ENCODE peak calls at places on chromosomes 4 and X, in four cellular contexts. Y is WTC11, A is HepG2, B is SK-N-SH. X is an unnamed sample.

GRCh38 chrX:41167888-41168287 is 82.6 kb downstream of the USP9X start:
- DNase-seq in A (no peak), Y (no peak), B (no peak), X (no peak)

GRCh38 chr4:8922481-8922880 is 50.8 kb upstream of the HMX1 start:
- DNase-seq in Y (no peak), A (no peak), B (no peak), X (no peak)

GRCh38 chr4:184693056-184693455 is 40.8 kb downstream of the CENPU start:
- DNase-seq in B (no peak), Y (no peak), A (no peak), X (no peak)

GRCh38 chrX:143571521-143571920 is 54.2 kb upstream of the SPANXN3 start:
- DNase-seq in B (no peak), A (no peak), Y (no peak), X (no peak)

GRCh38 chr4:127781303-127782024 is 658 bp upstream of the HSPA4L start:
- DNase-seq in A (no peak), B (peak; percentile 82), Y (no peak), X (no peak)

GRCh38 chr4:128287159-128287870 is at the start of gene PGRMC2:
- DNase-seq in A (no peak), B (peak; percentile 61), Y (peak; percentile 57), X (peak; percentile 30)

GRCh38 chr4:101086801-101087586 is 260.3 kb downstream of the PPP3CA start:
- DNase-seq in B (no peak), A (peak; percentile 7), Y (peak; percentile 34), X (no peak)

GRCh38 chr4:74896595-74896994 is 36.3 kb upstream of the PARM1 start:
- DNase-seq in B (no peak), Y (no peak), A (no peak), X (no peak)

GRCh38 chrX:65985922-65986588 is 53.8 kb downstream of the VSIG4 start:
- DNase-seq in Y (peak; percentile 13), B (peak; percentile 15), A (peak; percentile 18), X (peak; percentile 59)

GRCh38 chrX:13598877-13599276 is 29.5 kb downstream of the EGFL6 start:
- DNase-seq in A (no peak), B (peak; percentile 15), Y (peak; percentile 11), X (peak; percentile 9)

GRCh38 chr4:75924309-75924708 is 16.5 kb downstream of the NAAA start:
- DNase-seq in Y (no peak), A (no peak), B (no peak), X (no peak)

GRCh38 chr4:73868206-73869129 is 725 bp upstream of the CXCL1 start:
- DNase-seq in B (no peak), Y (no peak), A (no peak), X (no peak)

GRCh38 chr4:165556383-165556782 is 177.6 kb downstream of the CPE start:
- DNase-seq in A (no peak), B (no peak), Y (no peak), X (no peak)

GRCh38 chr4:55008166-55009056 is 117.0 kb downstream of the KDR start:
- DNase-seq in A (no peak), B (peak; percentile 31), Y (peak; percentile 60), X (peak; percentile 68)

GRCh38 chrX:121013897-121014455 is 28.4 kb upstream of the CT47A1 start:
- DNase-seq in Y (no peak), A (peak; percentile 66), B (no peak), X (no peak)

GRCh38 chr4:99790796-99791617 is 25.6 kb upstream of the DAPP1 start:
- DNase-seq in A (no peak), B (no peak), Y (no peak), X (no peak)

GRCh38 chr4:73885570-73886230 is 16.5 kb downstream of the CXCL1 start:
- DNase-seq in A (no peak), Y (no peak), B (no peak), X (no peak)

GRCh38 chr4:13432453-13432852 is 51.7 kb downstream of the RAB28 start:
- DNase-seq in A (no peak), Y (no peak), B (no peak), X (no peak)

GRCh38 chrX:10198254-10198653 is 41.5 kb downstream of the CLCN4 start:
- DNase-seq in A (no peak), Y (no peak), B (no peak), X (no peak)

GRCh38 chr4:156545003-156545785 is 426.4 kb downstream of the PDGFC start:
- DNase-seq in B (no peak), Y (no peak), A (no peak), X (no peak)

GRCh38 chr4:188930822-188931221 is 791.6 kb downstream of the TRIML1 start:
- DNase-seq in A (no peak), B (no peak), Y (peak; percentile 52), X (no peak)

GRCh38 chr4:82785248-82786003 is 13.2 kb downstream of the SCD5 start:
- DNase-seq in Y (no peak), A (peak; percentile 14), B (no peak), X (no peak)

GRCh38 chr4:32700838-32701237 is 1980.7 kb downstream of the PCDH7 start:
- DNase-seq in A (peak; percentile 81), B (no peak), Y (no peak), X (no peak)

GRCh38 chrX:35380808-35381700 is 417.1 kb upstream of the MAGEB16 start:
- DNase-seq in A (peak; percentile 0), Y (no peak), B (peak; percentile 16), X (peak; percentile 2)

GRCh38 chr4:35925806-35926205 is 318.5 kb downstream of the ARAP2 start:
- DNase-seq in Y (no peak), A (no peak), B (no peak), X (no peak)

GRCh38 chr4:81351653-81352455 is 119.9 kb downstream of the RASGEF1B start:
- DNase-seq in Y (peak; percentile 85), A (peak; percentile 42), B (peak; percentile 20), X (peak; percentile 79)

GRCh38 chrX:102765794-102766193 is 45.3 kb downstream of the GPRASP3 start:
- DNase-seq in Y (no peak), A (no peak), B (no peak), X (no peak)

GRCh38 chr4:69782651-69783310 is 22.4 kb upstream of the SULT1B1 start:
- DNase-seq in A (no peak), B (peak; percentile 1), Y (no peak), X (no peak)

GRCh38 chr4:28555851-28556250 is 1695.2 kb downstream of the STIM2 start:
- DNase-seq in A (no peak), B (no peak), Y (no peak), X (no peak)

GRCh38 chr4:37734989-37735388 is 48.8 kb upstream of the RELL1 start:
- DNase-seq in A (no peak), B (no peak), Y (no peak), X (no peak)

GRCh38 chr4:8410066-8410600 is 30.4 kb downstream of the ACOX3 start:
- DNase-seq in Y (no peak), A (no peak), B (no peak), X (no peak)

GRCh38 chrX:151725338-151725614 is 9.3 kb upstream of the CNGA2 start:
- DNase-seq in A (no peak), B (no peak), Y (no peak), X (no peak)

GRCh38 chrX:7198499-7198898 is 50.5 kb upstream of the PUDP start:
- DNase-seq in Y (no peak), A (no peak), B (no peak), X (no peak)

GRCh38 chr4:110193822-110194761 is 4.3 kb downstream of the ELOVL6 start:
- DNase-seq in B (peak; percentile 85), A (peak; percentile 74), Y (peak; percentile 67), X (peak; percentile 94)

GRCh38 chr4:1337376-1337831 is 9.6 kb upstream of the UVSSA start:
- DNase-seq in A (peak; percentile 29), B (no peak), Y (no peak), X (no peak)

DNA sequence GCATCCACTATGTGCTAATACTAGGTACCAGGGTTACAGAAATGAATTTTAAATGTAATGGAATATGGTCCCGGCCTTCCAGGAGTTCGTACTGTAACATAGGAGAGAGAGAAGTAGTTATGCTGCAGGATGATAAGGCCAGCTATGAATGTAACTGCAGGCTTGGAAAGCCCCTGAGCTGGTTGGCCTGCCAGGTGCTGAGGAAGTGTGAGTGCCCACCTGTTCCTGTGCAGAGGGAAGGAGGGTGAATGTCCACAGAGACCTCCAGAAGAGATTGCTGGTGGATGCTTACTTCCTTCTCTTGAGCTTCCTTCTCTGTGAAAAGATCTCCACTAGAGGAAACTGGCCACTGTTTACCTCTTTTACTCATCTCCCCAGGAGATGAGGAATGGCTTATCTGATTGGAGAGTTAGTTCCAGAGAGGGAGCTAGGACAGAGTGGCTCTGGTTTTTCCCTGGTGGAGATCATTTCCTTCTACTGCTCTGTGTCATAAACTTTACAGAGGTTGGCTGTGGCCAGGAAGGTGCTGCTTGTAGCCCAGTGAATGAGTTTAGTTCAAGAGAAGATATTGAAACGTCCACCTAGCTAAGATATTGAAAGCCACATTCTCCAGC is 114.0 kb upstream of the LNX1 start:
- DNase-seq in B (no peak), A (no peak), Y (no peak), X (no peak)
- TF ChIP-seq FOXJ3 in B (no peak), A (no peak), Y (no peak), X (no peak)

GRCh38 chr4:72215198-72215597 is 183.4 kb downstream of the NPFFR2 start:
- DNase-seq in B (no peak), A (no peak), Y (no peak), X (no peak)
- TF ChIP-seq FOXJ3 in B (no peak), A (no peak), Y (no peak), X (no peak)

DNA sequence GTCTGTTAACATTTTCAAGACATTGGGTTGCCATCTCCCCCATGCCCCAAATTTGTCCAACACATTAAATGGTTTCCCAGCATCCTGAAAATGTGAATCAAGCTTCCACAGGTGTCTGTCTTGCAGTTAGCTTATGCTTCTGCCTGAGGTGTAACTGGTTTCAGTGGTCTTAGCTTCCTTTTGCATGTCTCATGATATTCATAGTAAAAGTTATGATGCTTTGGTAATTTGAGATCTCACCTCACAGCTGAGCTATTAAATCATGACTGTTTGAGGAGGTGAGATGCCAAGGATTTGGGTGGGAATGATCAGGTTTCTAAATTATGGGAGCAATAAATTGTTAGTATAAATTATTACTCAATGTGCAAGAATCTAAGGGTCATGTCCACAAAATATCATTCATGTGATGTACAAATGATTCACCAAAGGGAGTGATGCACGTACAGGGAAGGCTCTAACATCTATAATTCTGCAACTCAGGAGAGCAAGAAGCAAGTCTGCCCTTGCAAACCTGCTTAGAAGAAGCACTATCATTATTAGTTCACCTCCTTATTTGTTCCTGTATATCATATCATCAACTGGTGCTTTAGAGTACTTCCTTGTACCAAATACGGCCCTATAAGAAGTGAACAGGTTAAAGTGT is 17.1 kb upstream of the RAI2 start:
- DNase-seq in Y (no peak), A (no peak), B (no peak), X (no peak)
- TF ChIP-seq FOXJ3 in Y (no peak), A (no peak), B (no peak), X (no peak)

GRCh38 chr4:98433608-98434198 is 172.5 kb downstream of the RAP1GDS1 start:
- DNase-seq in B (peak; percentile 27), Y (no peak), A (no peak), X (no peak)
- TF ChIP-seq FOXJ3 in B (no peak), Y (no peak), A (no peak), X (no peak)

GRCh38 chr4:60531790-60532189 is 668.3 kb upstream of the ADGRL3 start:
- DNase-seq in Y (no peak), A (no peak), B (no peak), X (no peak)
- TF ChIP-seq FOXJ3 in Y (no peak), A (no peak), B (no peak), X (no peak)

DNA sequence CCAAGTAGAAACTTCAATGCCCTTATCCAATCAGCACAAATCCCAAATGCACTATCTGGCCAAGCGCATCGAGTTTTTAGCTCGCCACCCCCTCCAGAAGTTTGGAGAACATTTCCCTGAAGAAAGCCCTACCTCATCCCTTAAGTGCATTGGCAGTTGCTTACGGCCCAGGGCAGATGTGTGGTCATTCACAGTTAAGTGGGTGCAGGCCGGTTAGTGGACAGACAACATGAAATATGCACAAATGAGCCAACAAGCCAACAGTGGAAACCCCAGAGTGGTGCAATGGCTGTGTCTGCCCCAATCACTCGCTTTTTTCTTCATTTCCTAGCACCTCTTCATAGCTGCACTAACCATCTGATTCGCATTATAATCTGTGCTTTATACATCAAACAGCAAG is 125.9 kb downstream of the SMIM20 start:
- DNase-seq in A (no peak), Y (no peak), B (no peak), X (no peak)
- TF ChIP-seq FOXJ3 in A (no peak), Y (no peak), B (no peak), X (no peak)

X was measured in K562.